ENCODE peak calls at places on chromosome 11, in nine cellular contexts. L, T, U, Y, G, H, X, A and C are unnamed samples.

GRCh38 chr11:6258571-6258998 is 1.1 kb upstream of the CCKBR start:
- DNase-seq in T (no peak), Y (no peak), X (peak), L (no peak), H (no peak), U (no peak), G (no peak), A (no peak), C (no peak)

GRCh38 chr11:126561327-126561893 is 205.9 kb downstream of the ST3GAL4 start:
- DNase-seq in G (peak), U (peak), H (peak), Y (peak), T (no peak), L (no peak), A (peak), X (peak), C (no peak)

GRCh38 chr11:17760102-17761029 is 25.8 kb downstream of the KCNC1 start:
- DNase-seq in U (peak), L (no peak), G (peak), H (peak), X (peak), A (peak), T (no peak), Y (peak), C (no peak)

GRCh38 chr11:118792642-118793124 is 1.7 kb upstream of the DDX6 start:
- DNase-seq in A (peak), L (peak), H (peak), X (peak), U (peak), G (peak), Y (peak), T (peak), C (peak)

GRCh38 chr11:126417463-126417862 is 62.0 kb downstream of the ST3GAL4 start:
- DNase-seq in T (no peak), Y (no peak), U (no peak), X (no peak), L (no peak), H (no peak), A (no peak), G (no peak), C (no peak)

GRCh38 chr11:93005239-93005638 is 35.8 kb downstream of the MTNR1B start:
- DNase-seq in U (no peak), Y (no peak), A (no peak), X (no peak), H (no peak), T (no peak), G (no peak), L (no peak), C (no peak)

GRCh38 chr11:124301482-124301881 is 12.3 kb downstream of the OR8D1 start:
- DNase-seq in U (no peak), G (no peak), L (no peak), Y (peak), A (no peak), H (no peak), T (no peak), X (peak), C (no peak)

GRCh38 chr11:62980133-62980760 is 4.5 kb downstream of the SLC22A6 start:
- DNase-seq in H (no peak), Y (no peak), U (no peak), X (peak), A (no peak), T (no peak), G (no peak), L (no peak), C (no peak)

GRCh38 chr11:64885367-64886286 is 7.2 kb upstream of the EHD1 start:
- DNase-seq in G (peak), U (no peak), L (peak), X (no peak), T (no peak), A (no peak), H (no peak), Y (peak), C (no peak)

GRCh38 chr11:45551181-45551580 is 114.2 kb downstream of the CHST1 start:
- DNase-seq in Y (no peak), G (no peak), L (no peak), X (no peak), U (no peak), T (no peak), H (no peak), A (no peak), C (no peak)

GRCh38 chr11:117427356-117427874 is 99.8 kb downstream of the CEP164 start:
- DNase-seq in G (no peak), U (no peak), X (no peak), T (no peak), H (no peak), A (no peak), L (no peak), Y (no peak), C (no peak)